ENCODE peak calls at places on chromosome 7, in four cellular contexts. W is Calu3; D is HEK293T; S is stimulated activated CD8-positive, alpha-beta memory T cell treated with anti-CD3 and anti-CD28 coated beads, Interleukin-12 subunit alpha, Interleukin-12 subunit beta, amount 100 ng/mL, for 1 hour. X is an unnamed sample.

GRCh38 chr7:117048114-117048853 is 95.0 kb downstream of the ST7 start:
- DNase-seq in S (no peak), D (no peak), W (no peak), X (peak; percentile 12)

GRCh38 chr7:835491-836401 is 3.5 kb downstream of the SUN1 start:
- DNase-seq in D (no peak), W (peak; percentile 21), S (no peak), X (no peak)

GRCh38 chr7:27774717-27775328 is 34.9 kb downstream of the TAX1BP1 start:
- DNase-seq in W (peak; percentile 26), S (no peak), D (peak; percentile 10), X (peak; percentile 59)

GRCh38 chr7:20283997-20284396 is 46.7 kb upstream of the ITGB8 start:
- DNase-seq in D (no peak), W (no peak), S (no peak), X (no peak)

GRCh38 chr7:155732275-155732674 is 80.0 kb downstream of the SHH start:
- DNase-seq in W (no peak), S (no peak), D (no peak), X (no peak)

GRCh38 chr7:91565499-91566331 is 301.5 kb downstream of the FZD1 start:
- DNase-seq in S (no peak), W (no peak), D (no peak), X (no peak)

GRCh38 chr7:127379642-127380041 is 12.9 kb downstream of the ZNF800 start:
- DNase-seq in D (no peak), W (no peak), S (no peak), X (no peak)

GRCh38 chr7:37446371-37446770 is 2.3 kb downstream of the ELMO1 start:
- DNase-seq in S (no peak), D (no peak), W (no peak), X (no peak)

GRCh38 chr7:27108390-27109127 is 6.1 kb upstream of the HOXA2 start:
- DNase-seq in W (no peak), S (no peak), D (no peak), X (no peak)

GRCh38 chr7:115475774-115476407 is 554.0 kb downstream of the MDFIC start:
- DNase-seq in S (no peak), W (no peak), D (peak; percentile 10), X (no peak)

GRCh38 chr7:24705481-24705954 is 51.7 kb downstream of the GSDME start:
- DNase-seq in W (no peak), D (no peak), S (no peak), X (no peak)

GRCh38 chr7:132436121-132436520 is 140.1 kb downstream of the PLXNA4 start:
- DNase-seq in W (no peak), D (no peak), S (no peak), X (no peak)

GRCh38 chr7:91556956-91557650 is 292.9 kb downstream of the FZD1 start:
- DNase-seq in S (no peak), D (no peak), W (no peak), X (no peak)

GRCh38 chr7:158617737-158618128 is 30.1 kb upstream of the PTPRN2 start:
- DNase-seq in W (no peak), S (no peak), D (no peak), X (no peak)

GRCh38 chr7:4638781-4639575 is 43.1 kb upstream of the FOXK1 start:
- DNase-seq in S (no peak), W (no peak), D (no peak), X (no peak)

GRCh38 chr7:28330384-28331070 is 81.8 kb upstream of the CREB5 start:
- DNase-seq in S (no peak), D (no peak), W (no peak), X (no peak)

GRCh38 chr7:27782849-27783248 is 42.9 kb downstream of the TAX1BP1 start:
- DNase-seq in W (no peak), D (no peak), S (no peak), X (no peak)

GRCh38 chr7:121985476-121985875 is 112.5 kb downstream of the PTPRZ1 start:
- DNase-seq in S (no peak), D (peak; percentile 8), W (no peak), X (no peak)

X was measured in LoVo.